ENCODE peak calls at places on chromosomes 13 and 19, in five cellular contexts. G, X, H, O and B are unnamed samples.
A peak's percentile ranks its signal among the peaks of the same experiment; 100 is the strongest.

GRCh38 chr13:43749503-43749902 is 37.3 kb downstream of the ENOX1 start:
- DNase-seq in X (no peak), O (no peak), G (no peak), H (no peak), B (no peak)

GRCh38 chr19:55668603-55669348 is 6.2 kb upstream of the EPN1 start:
- DNase-seq in O (no peak), H (no peak), G (no peak), X (no peak), B (no peak)

GRCh38 chr13:91245283-91245682 is 102.2 kb upstream of the MIR17HG start:
- DNase-seq in X (no peak), O (no peak), G (no peak), H (no peak), B (no peak)

GRCh38 chr19:42131149-42132029 is 857 bp downstream of the POU2F2 start:
- DNase-seq in G (no peak), O (no peak), X (no peak), H (no peak), B (no peak)

GRCh38 chr13:26979334-26979733 is 192.3 kb downstream of the USP12 start:
- DNase-seq in G (no peak), H (no peak), X (no peak), O (no peak), B (no peak)

GRCh38 chr19:1856698-1857603 is 6.4 kb downstream of the KLF16 start:
- DNase-seq in H (peak; percentile 89), X (peak; percentile 74), G (peak; percentile 80), O (peak; percentile 89), B (peak; percentile 80)

GRCh38 chr19:40756502-40757110 is 5.6 kb downstream of the SNRPA start:
- DNase-seq in G (peak; percentile 75), H (no peak), X (no peak), O (no peak), B (no peak)

GRCh38 chr13:87128006-87128405 is 543.2 kb upstream of the SLITRK5 start:
- DNase-seq in H (peak; percentile 78), X (no peak), O (peak; percentile 4), G (no peak), B (no peak)

GRCh38 chr13:45328661-45329105 is 12.3 kb downstream of the TPT1 start:
- DNase-seq in H (no peak), O (no peak), X (no peak), G (no peak), B (no peak)

GRCh38 chr13:45331981-45332830 is 8.8 kb downstream of the TPT1 start:
- DNase-seq in X (no peak), G (no peak), H (peak; percentile 76), O (no peak), B (no peak)

GRCh38 chr19:40367577-40368434 is 19.3 kb downstream of the PLD3 start:
- DNase-seq in H (no peak), O (no peak), X (no peak), G (no peak), B (no peak)

GRCh38 chr13:61685683-61686013 is 270.0 kb upstream of the PCDH20 start:
- DNase-seq in G (no peak), X (no peak), O (no peak), H (no peak), B (no peak)

GRCh38 chr13:25165664-25166063 is 6.4 kb downstream of the AMER2 start:
- DNase-seq in X (no peak), O (no peak), G (no peak), H (no peak), B (no peak)

GRCh38 chr19:39409886-39410619 is 2.4 kb upstream of the PLEKHG2 start:
- DNase-seq in G (peak; percentile 83), H (peak; percentile 40), O (peak; percentile 83), X (peak; percentile 78), B (peak; percentile 57)

GRCh38 chr13:76894401-76895110 is 8.4 kb upstream of the KCTD12 start:
- DNase-seq in O (no peak), G (no peak), X (no peak), H (peak; percentile 28), B (no peak)

GRCh38 chr19:35206379-35206778 is 22.2 kb downstream of the FAM187B start:
- DNase-seq in X (peak; percentile 55), O (no peak), G (no peak), H (no peak), B (no peak)